ENCODE peak calls at places on chromosomes 4 and X, in nine cellular contexts. I is NCI-H526 treated with DMSO at 0.1 percent for 48 hours; F is iPS-NIHi11; P is body of pancreas; R is heart left ventricle; O is sigmoid colon; Z is NCI-H1092; B is activated CD8-positive, alpha-beta memory T cell treated with anti-CD3 and anti-CD28 coated beads, Interleukin-2, amount 50 U/mL, for 48 hours; M is CD4-positive, alpha-beta T cell. L is an unnamed sample.

GRCh38 chr4:137519406-137519805 is 12.9 kb downstream of the PCDH18 start:
- DNase-seq in I (no peak), F (no peak), P (no peak), R (no peak), O (no peak), Z (peak), B (no peak), M (no peak), L (no peak)

GRCh38 chr4:188439641-188440311 is 300.5 kb downstream of the TRIML1 start:
- DNase-seq in I (no peak), F (no peak), P (peak), R (peak), O (no peak), Z (peak), B (no peak), M (no peak), L (peak)

GRCh38 chr4:76688737-76689078 is 209.2 kb downstream of the SOWAHB start:
- DNase-seq in I (no peak), F (peak), P (peak), R (no peak), O (no peak), Z (no peak), B (no peak), M (no peak), L (no peak)

GRCh38 chr4:115575851-115576250 is 462.4 kb upstream of the NDST4 start:
- DNase-seq in I (no peak), F (peak), P (no peak), R (no peak), O (no peak), Z (no peak), B (no peak), M (no peak), L (no peak)

GRCh38 chr4:114472269-114473032 is 126.2 kb upstream of the UGT8 start:
- DNase-seq in I (no peak), F (no peak), P (no peak), R (no peak), O (no peak), Z (no peak), B (no peak), M (no peak), L (no peak)

GRCh38 chr4:54169176-54169575 is 59.9 kb upstream of the PDGFRA start:
- DNase-seq in I (no peak), F (no peak), P (no peak), R (no peak), O (no peak), Z (no peak), B (no peak), M (no peak), L (no peak)

GRCh38 chr4:181952478-181952877 is 290.7 kb upstream of the TENM3 start:
- DNase-seq in I (no peak), F (peak), P (peak), R (peak), O (no peak), Z (no peak), B (no peak), M (no peak), L (no peak)

GRCh38 chr4:7971881-7972500 is 32.3 kb upstream of the AFAP1 start:
- DNase-seq in I (no peak), F (no peak), P (no peak), R (no peak), O (no peak), Z (no peak), B (no peak), M (no peak), L (no peak)

GRCh38 chr4:5543681-5544080 is 164.7 kb downstream of the EVC2 start:
- DNase-seq in I (no peak), F (no peak), P (no peak), R (no peak), O (no peak), Z (no peak), B (no peak), M (no peak), L (no peak)

GRCh38 chrX:71809886-71810285 is 46.7 kb downstream of the CXorf49B start:
- DNase-seq in I (no peak), F (no peak), P (no peak), R (no peak), O (no peak), Z (no peak), B (no peak), M (no peak), L (peak)

GRCh38 chr4:128403586-128403985 is 116.0 kb upstream of the PGRMC2 start:
- DNase-seq in I (no peak), F (no peak), P (no peak), R (no peak), O (no peak), Z (no peak), B (no peak), M (no peak), L (no peak)

GRCh38 chr4:125357675-125358074 is 42.9 kb downstream of the FAT4 start:
- DNase-seq in I (no peak), F (peak), P (no peak), R (no peak), O (no peak), Z (no peak), B (no peak), M (no peak), L (no peak)

GRCh38 chr4:176753049-176753448 is 39.7 kb downstream of the VEGFC start:
- DNase-seq in I (no peak), F (no peak), P (no peak), R (no peak), O (no peak), Z (no peak), B (no peak), M (no peak), L (no peak)